ENCODE peak calls at places on chromosome 22, in nine cellular contexts. T, G, S, V, E, W, K, Q and X are unnamed samples. For H3K4me1, the result is how much of the 10 kb centered on the place peaks cover.

GRCh38 chr22:47162865-47163264 is 400.4 kb downstream of the TBC1D22A start:
- DNase-seq in T (peak), G (no peak), S (no peak), V (no peak), E (no peak), W (peak), K (no peak), Q (no peak), X (no peak)

GRCh38 chr22:20793386-20794131 is 19.6 kb downstream of the SERPIND1 start:
- DNase-seq in T (no peak), G (no peak), S (no peak), V (peak), E (no peak), W (no peak), K (no peak), Q (no peak), X (no peak)

GRCh38 chr22:19430890-19431541 is 517 bp downstream of the HIRA start:
- DNase-seq in T (peak), G (peak), S (no peak), V (peak), E (peak), W (peak), K (peak), Q (peak), X (no peak)

GRCh38 chr22:45497746-45498145 is 4.9 kb upstream of the FBLN1 start:
- DNase-seq in T (peak), G (no peak), S (no peak), V (no peak), E (no peak), W (no peak), K (no peak), Q (no peak), X (no peak)

GRCh38 chr22:19121631-19122142 is 525 bp downstream of the DGCR2 start:
- DNase-seq in T (peak), G (peak), S (no peak), V (peak), E (peak), W (peak), K (peak), Q (peak), X (no peak)

GRCh38 chr22:32649515-32650200 is 151.8 kb upstream of the TIMP3 start:
- DNase-seq in T (no peak), G (no peak), S (no peak), V (peak), E (no peak), W (no peak), K (no peak), Q (no peak), X (no peak)

GRCh38 chr22:35900483-35901168 is 128.0 kb downstream of the RBFOX2 start:
- DNase-seq in T (no peak), G (no peak), S (peak), V (peak), E (no peak), W (no peak), K (peak), Q (peak), X (peak)

GRCh38 chr22:47884775-47885174 is 1122.3 kb downstream of the TBC1D22A start:
- DNase-seq in T (no peak), G (no peak), S (no peak), V (no peak), E (no peak), W (no peak), K (no peak), Q (no peak), X (no peak)

GRCh38 chr22:32880531-32880905 is 79.0 kb downstream of the TIMP3 start:
- DNase-seq in T (no peak), G (no peak), S (no peak), V (no peak), E (no peak), W (no peak), K (no peak), Q (no peak), X (no peak)

GRCh38 chr22:45842141-45842831 is 134.7 kb downstream of the WNT7B start:
- DNase-seq in T (no peak), G (no peak), S (no peak), V (peak), E (no peak), W (no peak), K (peak), Q (no peak), X (no peak)

GRCh38 chr22:29149841-29150555 is 55.7 kb upstream of the EMID1 start:
- DNase-seq in T (peak), G (no peak), S (no peak), V (no peak), E (no peak), W (peak), K (no peak), Q (no peak), X (no peak)

GRCh38 chr22:42299586-42300285 is 29.3 kb upstream of the TCF20 start:
- DNase-seq in T (no peak), G (peak), S (no peak), V (no peak), E (no peak), W (peak), K (no peak), Q (no peak), X (no peak)

GRCh38 chr22:28761449-28761755 is 11.1 kb upstream of the CCDC117 start:
- DNase-seq in T (no peak), G (no peak), S (no peak), V (no peak), E (no peak), W (peak), K (no peak), Q (no peak), X (no peak)

GRCh38 chr22:31253949-31254348 is 38.3 kb downstream of the PIK3IP1 start:
- DNase-seq in T (no peak), G (no peak), S (no peak), V (peak), E (peak), W (peak), K (peak), Q (peak), X (peak)

GRCh38 chr22:37248251-37248650 is 4.2 kb upstream of the RAC2 start:
- DNase-seq in T (no peak), G (no peak), S (no peak), V (no peak), E (no peak), W (no peak), K (peak), Q (no peak), X (peak)
- H3K9ac ChIP-seq in T (no peak), G (no peak), S (no peak), V (no peak), E (no peak), W (no peak), K (no peak), Q (no peak), X (no peak)

GRCh38 chr22:17972385-17973181 is 51.8 kb downstream of the MICAL3 start:
- DNase-seq in T (no peak), G (no peak), S (no peak), V (peak), E (no peak), W (no peak), K (peak), Q (peak), X (no peak)
- H3K4me1 ChIP-seq in T (under half), G (under half), S (under half), V (under half), E (under half), W (under half), K (under half), Q (under half), X (under half)

DNA sequence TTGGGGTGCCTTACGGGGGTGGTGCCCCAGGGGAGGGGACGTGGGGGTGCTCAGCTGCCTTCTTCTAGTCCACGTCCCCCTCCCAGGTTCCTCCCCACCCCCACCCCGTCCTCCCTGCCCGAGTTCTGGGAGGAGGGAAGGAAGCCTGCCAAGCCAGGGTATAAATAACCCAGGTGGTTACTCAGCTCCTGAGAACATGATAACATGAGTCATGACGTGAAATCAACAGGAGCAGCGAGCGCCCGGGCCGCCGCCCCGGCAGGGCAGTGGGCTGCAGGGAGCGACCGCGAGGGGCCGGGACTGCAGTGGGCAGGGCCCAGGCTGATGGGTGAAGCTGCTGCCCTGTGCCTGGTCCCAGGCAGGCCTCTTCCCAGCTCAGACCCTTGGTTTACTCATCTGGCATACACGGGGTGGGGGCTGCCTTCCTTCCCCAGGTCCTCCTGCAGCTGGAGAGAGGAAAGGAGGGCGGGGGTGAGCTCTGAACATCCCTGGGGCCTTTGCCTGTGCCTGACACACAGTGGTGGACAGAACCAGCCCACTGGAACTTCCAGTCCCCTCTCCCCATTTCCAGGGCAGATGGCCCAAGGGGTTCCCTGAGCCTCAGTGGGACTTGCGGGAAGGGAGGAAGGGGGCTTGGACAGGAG is 8.8 kb upstream of the PDGFB start:
- DNase-seq in T (peak), G (peak), S (peak), V (peak), E (peak), W (no peak), K (peak), Q (peak), X (no peak)
- H3K9ac ChIP-seq in T (no peak), G (peak), S (peak), V (no peak), E (peak), W (no peak), K (peak), Q (peak), X (peak)

GRCh38 chr22:37228106-37229011 is 15.7 kb downstream of the RAC2 start:
- DNase-seq in T (peak), G (no peak), S (peak), V (peak), E (no peak), W (no peak), K (peak), Q (no peak), X (no peak)

GRCh38 chr22:37229012-37229804 is 14.9 kb downstream of the RAC2 start:
- DNase-seq in T (no peak), G (no peak), S (peak), V (peak), E (no peak), W (no peak), K (peak), Q (peak), X (no peak)

GRCh38 chr22:37230673-37231405 is 13.2 kb downstream of the RAC2 start:
- DNase-seq in T (no peak), G (peak), S (no peak), V (peak), E (no peak), W (no peak), K (no peak), Q (no peak), X (no peak)

GRCh38 chr22:37231406-37232139 is 12.5 kb downstream of the RAC2 start:
- DNase-seq in T (no peak), G (no peak), S (no peak), V (no peak), E (no peak), W (no peak), K (no peak), Q (no peak), X (no peak)

GRCh38 chr22:37229805-37230672 is 14.0 kb downstream of the RAC2 start:
- DNase-seq in T (peak), G (peak), S (peak), V (peak), E (peak), W (no peak), K (peak), Q (no peak), X (no peak)
- H3K4me1 ChIP-seq in T (under half), G (half or more), S (under half), V (under half), E (under half), W (under half), K (under half), Q (under half), X (under half)

GRCh38 chr22:50569896-50570535 is 7.3 kb upstream of the SYCE3 start:
- DNase-seq in T (no peak), G (no peak), S (no peak), V (no peak), E (no peak), W (no peak), K (no peak), Q (no peak), X (no peak)
- H3K9ac ChIP-seq in T (no peak), G (no peak), S (no peak), V (no peak), E (no peak), W (no peak), K (no peak), Q (no peak), X (no peak)